ENCODE peak calls at places on chromosomes 16 and 17, in seven cellular contexts. W is neural crest cell; F is A549; N is GM18507; Q is stimulated activated CD8-positive, alpha-beta memory T cell treated with anti-CD3 and anti-CD28 coated beads, Interleukin-4, amount 100 ng/mL, for 24 hours; T is hepatic stellate cell; B is GM23338. I is an unnamed sample.
A peak's percentile ranks its signal among the peaks of the same experiment; 100 is the strongest.

GRCh38 chr17:75683467-75684041 is 16.4 kb downstream of the SAP30BP start:
- DNase-seq in F (peak; percentile 80), Q (no peak), T (peak; percentile 65), B (no peak), N (no peak), W (no peak), I (peak; percentile 75)

GRCh38 chr17:41937970-41938851 is 7.8 kb downstream of the ODAD4 start:
- DNase-seq in F (no peak), B (no peak), N (no peak), T (no peak), Q (no peak), W (no peak), I (no peak)

GRCh38 chr16:54030451-54030850 is 256.1 kb downstream of the IRX3 start:
- DNase-seq in B (no peak), W (no peak), F (no peak), N (no peak), T (no peak), Q (no peak), I (no peak)

GRCh38 chr16:383326-384020 is 1.7 kb upstream of the PGAP6 start:
- DNase-seq in B (peak; percentile 90), F (no peak), T (no peak), Q (no peak), N (no peak), W (no peak), I (no peak)

GRCh38 chr16:1614226-1615102 is 2.3 kb downstream of the CRAMP1 start:
- DNase-seq in W (peak; percentile 14), F (no peak), N (no peak), B (peak; percentile 65), Q (no peak), T (peak; percentile 82), I (no peak)

GRCh38 chr16:50326835-50327465 is 41.8 kb downstream of the BRD7 start:
- DNase-seq in W (no peak), T (no peak), N (peak; percentile 40), Q (peak; percentile 38), F (peak; percentile 58), B (peak; percentile 74), I (peak; percentile 38)

GRCh38 chr16:71297252-71297651 is 8.1 kb upstream of the CMTR2 start:
- DNase-seq in F (peak; percentile 4), N (no peak), B (no peak), W (no peak), T (no peak), Q (no peak), I (no peak)

GRCh38 chr17:13362341-13363122 is 239.2 kb downstream of the HS3ST3A1 start:
- DNase-seq in T (peak; percentile 60), F (no peak), W (no peak), B (no peak), N (no peak), Q (no peak), I (peak; percentile 76)

GRCh38 chr16:28161626-28162025 is 50.1 kb downstream of the XPO6 start:
- DNase-seq in F (no peak), B (no peak), Q (no peak), W (no peak), N (no peak), T (no peak), I (no peak)

GRCh38 chr17:76752006-76752405 is 14.1 kb downstream of the MFSD11 start:
- DNase-seq in W (no peak), N (no peak), Q (no peak), F (no peak), T (no peak), B (no peak), I (no peak)

GRCh38 chr17:57432507-57433277 is 176.4 kb downstream of the MSI2 start:
- DNase-seq in N (no peak), F (no peak), B (no peak), T (no peak), Q (no peak), W (no peak), I (no peak)

GRCh38 chr17:15457723-15458094 is 9.7 kb downstream of the CDRT4 start:
- DNase-seq in T (no peak), B (no peak), N (no peak), F (no peak), Q (no peak), W (peak; percentile 19), I (no peak)

GRCh38 chr17:41773731-41774193 is 12.7 kb downstream of the JUP start:
- DNase-seq in N (no peak), F (no peak), W (no peak), Q (no peak), T (no peak), B (no peak), I (no peak)

GRCh38 chr17:9984768-9985167 is 79.7 kb upstream of the RCVRN start:
- DNase-seq in W (no peak), Q (no peak), B (no peak), T (no peak), N (no peak), F (no peak), I (no peak)

GRCh38 chr16:75264999-75265910 is 13.8 kb upstream of the BCAR1 start:
- DNase-seq in Q (no peak), B (peak; percentile 46), T (no peak), N (no peak), W (no peak), F (no peak), I (no peak)

GRCh38 chr16:65658339-65659275 is 536.7 kb upstream of the CDH11 start:
- DNase-seq in W (no peak), N (no peak), B (peak; percentile 13), Q (no peak), F (peak; percentile 18), T (peak; percentile 47), I (peak; percentile 77)

GRCh38 chr17:39861235-39861634 is 2.9 kb downstream of the IKZF3 start:
- DNase-seq in Q (no peak), W (no peak), T (no peak), B (no peak), F (no peak), N (no peak), I (no peak)

GRCh38 chr17:74873874-74874614 is 1.2 kb upstream of the FDXR start:
- DNase-seq in F (peak; percentile 78), B (no peak), W (no peak), T (no peak), N (no peak), Q (no peak), I (no peak)

GRCh38 chr17:944266-944665 is 35.3 kb downstream of the NXN start:
- DNase-seq in F (no peak), N (no peak), W (no peak), Q (no peak), B (no peak), T (no peak), I (no peak)

GRCh38 chr17:2025622-2026309 is 632 bp upstream of the RTN4RL1 start:
- DNase-seq in B (peak; percentile 78), F (peak; percentile 84), N (no peak), W (peak; percentile 67), Q (no peak), T (peak; percentile 89), I (peak; percentile 54)

GRCh38 chr16:50081428-50082018 is 15.8 kb downstream of the HEATR3 start:
- DNase-seq in T (no peak), N (no peak), B (no peak), W (no peak), Q (no peak), F (no peak), I (no peak)

GRCh38 chr16:3513892-3514600 is 13.2 kb downstream of the CLUAP1 start:
- DNase-seq in Q (no peak), T (no peak), W (no peak), B (no peak), N (no peak), F (no peak), I (no peak)

GRCh38 chr17:39955726-39956225 is 7.0 kb upstream of the GSDMA start:
- DNase-seq in T (no peak), F (no peak), W (no peak), N (no peak), B (no peak), Q (no peak), I (no peak)

GRCh38 chr16:35823342-35823741 is 2363.9 kb downstream of the TP53TG3F start:
- DNase-seq in N (no peak), T (no peak), W (no peak), Q (no peak), F (no peak), B (no peak), I (no peak)

GRCh38 chr16:61237804-61238485 is 798.3 kb downstream of the CDH8 start:
- DNase-seq in T (no peak), F (no peak), W (no peak), B (no peak), Q (no peak), N (no peak), I (no peak)

GRCh38 chr17:14301279-14301760 is 439 bp downstream of the HS3ST3B1 start:
- DNase-seq in B (peak; percentile 53), N (no peak), T (no peak), Q (no peak), W (no peak), F (no peak), I (no peak)

GRCh38 chr16:61968242-61968978 is 67.8 kb downstream of the CDH8 start:
- DNase-seq in W (no peak), T (no peak), B (peak; percentile 53), Q (no peak), N (no peak), F (no peak), I (peak; percentile 1)